ENCODE peak calls at places on chromosomes 3 and 15, in six cellular contexts. A, O, J, H, F and C are unnamed samples.
A peak's percentile ranks its signal among the peaks of the same experiment; 100 is the strongest.

GRCh38 chr15:31463521-31464102 is 137.0 kb downstream of the KLF13 start:
- DNase-seq in J (no peak), A (no peak), O (no peak), F (no peak), H (no peak), C (no peak)

GRCh38 chr3:86563358-86563970 is 427.5 kb downstream of the VGLL3 start:
- DNase-seq in F (no peak), A (no peak), H (no peak), O (no peak), J (no peak), C (peak; percentile 4)

GRCh38 chr3:157199841-157200240 is 39.9 kb upstream of the CCNL1 start:
- DNase-seq in F (no peak), J (no peak), O (no peak), A (no peak), H (no peak), C (no peak)

GRCh38 chr15:35665855-35666536 is 120.0 kb upstream of the DPH6 start:
- DNase-seq in J (peak; percentile 32), H (no peak), A (no peak), O (no peak), F (peak; percentile 60), C (no peak)

GRCh38 chr15:40754574-40754882 is 526 bp downstream of the RMDN3 start:
- DNase-seq in F (no peak), A (no peak), H (peak; percentile 84), O (peak; percentile 31), J (no peak), C (no peak)

GRCh38 chr15:81106560-81106959 is 27.5 kb upstream of the CFAP161 start:
- DNase-seq in O (peak; percentile 24), F (no peak), A (peak; percentile 79), H (no peak), J (no peak), C (no peak)

GRCh38 chr3:187263270-187263669 is 28.3 kb downstream of the MASP1 start:
- DNase-seq in O (no peak), H (no peak), J (no peak), F (no peak), A (no peak), C (no peak)

GRCh38 chr3:27387625-27388024 is 18.4 kb upstream of the NEK10 start:
- DNase-seq in J (no peak), F (no peak), H (no peak), O (no peak), A (no peak), C (no peak)

GRCh38 chr15:57890351-57890750 is 175.2 kb downstream of the ALDH1A2 start:
- DNase-seq in O (no peak), A (peak; percentile 44), J (no peak), H (no peak), F (no peak), C (no peak)

GRCh38 chr15:84731774-84732173 is 15.8 kb upstream of the SEC11A start:
- DNase-seq in H (no peak), O (no peak), A (peak; percentile 28), F (no peak), J (no peak), C (no peak)

GRCh38 chr15:50128266-50128665 is 9.2 kb upstream of the ATP8B4 start:
- DNase-seq in A (no peak), O (peak; percentile 58), J (peak; percentile 32), H (no peak), F (peak; percentile 53), C (no peak)

GRCh38 chr3:3665961-3666640 is 133.1 kb upstream of the LRRN1 start:
- DNase-seq in H (no peak), O (no peak), J (peak; percentile 60), A (no peak), F (peak; percentile 63), C (no peak)

GRCh38 chr3:183210341-183210740 is 42.7 kb upstream of the B3GNT5 start:
- DNase-seq in O (no peak), A (no peak), J (no peak), F (no peak), H (no peak), C (no peak)

GRCh38 chr3:65597952-65598413 is 440.7 kb downstream of the MAGI1 start:
- DNase-seq in J (no peak), O (no peak), A (no peak), F (no peak), H (peak; percentile 36), C (no peak)

GRCh38 chr3:65595222-65595996 is 443.3 kb downstream of the MAGI1 start:
- DNase-seq in O (no peak), A (no peak), J (no peak), H (no peak), F (no peak), C (no peak)

GRCh38 chr3:65595997-65596300 is 442.8 kb downstream of the MAGI1 start:
- DNase-seq in H (no peak), F (no peak), J (no peak), O (no peak), A (no peak), C (no peak)

GRCh38 chr3:65597225-65597951 is 441.3 kb downstream of the MAGI1 start:
- DNase-seq in O (peak; percentile 85), H (peak; percentile 50), F (no peak), J (peak; percentile 17), A (no peak), C (no peak)

DNA sequence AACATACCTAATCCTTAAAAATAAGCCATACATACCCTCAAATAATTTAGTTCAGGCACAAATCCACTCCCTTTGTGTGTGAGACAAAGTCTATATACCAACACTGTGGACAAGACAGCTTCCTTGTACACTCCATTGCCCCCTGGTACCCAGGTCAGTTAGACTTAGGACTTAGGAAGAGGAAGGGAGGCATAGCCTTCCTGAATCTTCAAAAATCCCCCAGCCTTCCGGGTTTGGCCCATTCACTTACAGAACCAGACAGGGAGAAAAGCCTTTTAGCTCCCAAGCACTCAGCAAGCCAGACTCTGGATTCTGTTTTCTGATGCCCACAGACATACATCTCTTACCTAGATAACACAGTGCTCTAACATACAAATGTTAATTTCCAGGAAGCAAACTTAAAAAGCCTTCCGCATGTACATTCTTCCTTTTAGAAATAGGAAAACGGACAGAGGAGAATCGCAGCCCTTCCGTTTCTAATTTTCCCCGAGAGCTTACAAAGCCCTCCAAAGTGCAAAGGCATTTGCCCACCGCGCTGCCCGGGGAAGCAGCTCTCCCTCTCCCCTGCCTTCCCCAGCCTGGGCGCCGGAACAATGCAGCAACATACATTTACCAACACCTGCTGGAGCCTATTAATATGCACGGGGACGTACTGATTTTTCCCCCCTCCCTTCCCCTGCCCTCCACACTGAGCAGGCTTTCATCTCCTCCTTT is 442.1 kb downstream of the MAGI1 start:
- DNase-seq in A (no peak), H (peak; percentile 22), F (no peak), J (no peak), O (peak; percentile 34), C (no peak)
- H3K4me3 ChIP-seq in A (peak overlapping the region; percentile 46), H (no peak overlapping the region), F (peak overlapping the region; percentile 53), J (peak overlapping the region; percentile 45), O (peak overlapping the region; percentile 78), C (peak overlapping the region; percentile 43)

GRCh38 chr15:78564743-78565096 is 600 bp upstream of the CHRNA5 start:
- DNase-seq in O (no peak), A (no peak), F (no peak), J (no peak), H (no peak), C (no peak)
- H3K4me3 ChIP-seq in O (peak overlapping the region; percentile 36), A (no peak overlapping the region), F (peak overlapping the region; percentile 73), J (peak overlapping the region; percentile 60), H (no peak overlapping the region), C (no peak overlapping the region)

DNA sequence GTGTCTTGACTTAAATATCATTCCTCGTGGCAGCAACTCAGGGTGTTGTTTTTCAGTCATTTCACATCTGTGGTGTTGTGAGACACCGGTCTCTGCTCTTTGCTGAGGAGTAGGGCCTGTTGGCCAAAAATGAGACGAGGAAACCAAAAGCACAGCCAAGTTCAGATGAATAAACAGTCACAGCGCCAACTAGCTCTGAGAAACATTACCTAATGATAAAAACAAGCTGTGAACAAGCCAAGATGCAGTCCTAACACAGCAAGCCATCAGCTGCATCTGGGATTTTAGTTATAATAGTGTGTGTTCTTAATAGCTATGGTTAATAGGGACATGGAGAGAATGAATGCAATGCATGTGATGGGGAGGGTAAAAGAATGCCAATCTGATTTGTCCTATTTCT is 843.4 kb upstream of the DPPA4 start:
- DNase-seq in H (no peak), A (peak; percentile 11), J (no peak), O (no peak), F (peak; percentile 14), C (no peak)
- H3K4me3 ChIP-seq in H (no peak overlapping the region), A (no peak overlapping the region), J (no peak overlapping the region), O (no peak overlapping the region), F (no peak overlapping the region), C (no peak overlapping the region)

GRCh38 chr3:105613120-105613519 is 246.4 kb downstream of the ALCAM start:
- DNase-seq in O (no peak), J (no peak), H (no peak), A (no peak), F (no peak), C (no peak)

GRCh38 chr3:105606052-105606451 is 239.3 kb downstream of the ALCAM start:
- DNase-seq in O (no peak), H (no peak), J (no peak), A (peak; percentile 13), F (no peak), C (no peak)

GRCh38 chr3:105610473-105610872 is 243.8 kb downstream of the ALCAM start:
- DNase-seq in F (no peak), J (no peak), H (no peak), A (no peak), O (no peak), C (no peak)

GRCh38 chr3:105611304-105612192 is 244.8 kb downstream of the ALCAM start:
- DNase-seq in J (no peak), F (no peak), O (no peak), H (no peak), A (no peak), C (no peak)

GRCh38 chr3:105608623-105609022 is 241.9 kb downstream of the ALCAM start:
- DNase-seq in J (peak; percentile 28), A (no peak), F (peak; percentile 25), H (no peak), O (no peak), C (no peak)
- H3K4me3 ChIP-seq in J (no peak overlapping the region), A (no peak overlapping the region), F (no peak overlapping the region), H (no peak overlapping the region), O (no peak overlapping the region), C (no peak overlapping the region)

GRCh38 chr3:153442799-153443487 is 280.9 kb downstream of the RAP2B start:
- DNase-seq in J (no peak), H (no peak), O (no peak), F (no peak), A (no peak), C (no peak)
- H3K4me3 ChIP-seq in J (no peak overlapping the region), H (no peak overlapping the region), O (no peak overlapping the region), F (no peak overlapping the region), A (no peak overlapping the region), C (no peak overlapping the region)